ENCODE peak calls at places on chromosomes 7 and 10, in seven cellular contexts. One of them, this sample, is unnamed.

GRCh38 chr7:18352339-18353255 is 143.0 kb upstream of the HDAC9 start:
- DNase-seq in lower leg skin: no peak
- DNase-seq in NCI-H1092 treated with DMSO at 0.1 percent for 48 hours: peak
- DNase-seq in DMS79 treated with DMSO at 0.1 percent for 48 hours: peak
- DNase-seq in cardiac muscle cell: peak
- DNase-seq in HFF-Myc: peak
- DNase-seq in astrocyte of the hippocampus: peak
- DNase-seq in this sample: no peak

GRCh38 chr10:66836057-66836456 is 89.8 kb upstream of the LRRTM3 start:
- DNase-seq in lower leg skin: no peak
- DNase-seq in NCI-H1092 treated with DMSO at 0.1 percent for 48 hours: no peak
- DNase-seq in DMS79 treated with DMSO at 0.1 percent for 48 hours: no peak
- DNase-seq in cardiac muscle cell: peak
- DNase-seq in HFF-Myc: peak
- DNase-seq in astrocyte of the hippocampus: peak
- DNase-seq in this sample: no peak

GRCh38 chr7:117630907-117631564 is 151.2 kb downstream of the CFTR start:
- DNase-seq in lower leg skin: no peak
- DNase-seq in NCI-H1092 treated with DMSO at 0.1 percent for 48 hours: no peak
- DNase-seq in DMS79 treated with DMSO at 0.1 percent for 48 hours: no peak
- DNase-seq in cardiac muscle cell: no peak
- DNase-seq in HFF-Myc: no peak
- DNase-seq in astrocyte of the hippocampus: no peak
- DNase-seq in this sample: no peak

GRCh38 chr7:109092268-109092667 is 522.6 kb downstream of the DNAJB9 start:
- DNase-seq in lower leg skin: no peak
- DNase-seq in NCI-H1092 treated with DMSO at 0.1 percent for 48 hours: no peak
- DNase-seq in DMS79 treated with DMSO at 0.1 percent for 48 hours: no peak
- DNase-seq in cardiac muscle cell: no peak
- DNase-seq in HFF-Myc: no peak
- DNase-seq in astrocyte of the hippocampus: no peak
- DNase-seq in this sample: no peak

GRCh38 chr10:63314020-63314419 is 151.8 kb downstream of the JMJD1C start:
- DNase-seq in lower leg skin: no peak
- DNase-seq in NCI-H1092 treated with DMSO at 0.1 percent for 48 hours: no peak
- DNase-seq in DMS79 treated with DMSO at 0.1 percent for 48 hours: no peak
- DNase-seq in cardiac muscle cell: no peak
- DNase-seq in HFF-Myc: no peak
- DNase-seq in astrocyte of the hippocampus: no peak
- DNase-seq in this sample: no peak

GRCh38 chr10:131784363-131785120 is 116.3 kb upstream of the PPP2R2D start:
- DNase-seq in lower leg skin: peak
- DNase-seq in NCI-H1092 treated with DMSO at 0.1 percent for 48 hours: no peak
- DNase-seq in DMS79 treated with DMSO at 0.1 percent for 48 hours: no peak
- DNase-seq in cardiac muscle cell: no peak
- DNase-seq in HFF-Myc: no peak
- DNase-seq in astrocyte of the hippocampus: no peak
- DNase-seq in this sample: no peak

GRCh38 chr7:134316539-134317344 is at the start of gene SLC35B4:
- DNase-seq in lower leg skin: peak
- DNase-seq in NCI-H1092 treated with DMSO at 0.1 percent for 48 hours: peak
- DNase-seq in DMS79 treated with DMSO at 0.1 percent for 48 hours: peak
- DNase-seq in cardiac muscle cell: peak
- DNase-seq in HFF-Myc: peak
- DNase-seq in astrocyte of the hippocampus: peak
- DNase-seq in this sample: peak

GRCh38 chr7:25950488-25951413 is 201.2 kb upstream of the NFE2L3 start:
- DNase-seq in lower leg skin: peak
- DNase-seq in NCI-H1092 treated with DMSO at 0.1 percent for 48 hours: peak
- DNase-seq in DMS79 treated with DMSO at 0.1 percent for 48 hours: peak
- DNase-seq in cardiac muscle cell: peak
- DNase-seq in HFF-Myc: no peak
- DNase-seq in astrocyte of the hippocampus: peak
- DNase-seq in this sample: peak

GRCh38 chr7:149075286-149075685 is 15.2 kb downstream of the ZNF786 start:
- DNase-seq in lower leg skin: no peak
- DNase-seq in NCI-H1092 treated with DMSO at 0.1 percent for 48 hours: no peak
- DNase-seq in DMS79 treated with DMSO at 0.1 percent for 48 hours: no peak
- DNase-seq in cardiac muscle cell: no peak
- DNase-seq in HFF-Myc: no peak
- DNase-seq in astrocyte of the hippocampus: no peak
- DNase-seq in this sample: no peak

GRCh38 chr10:8156918-8157317 is 102.4 kb downstream of the GATA3 start:
- DNase-seq in lower leg skin: no peak
- DNase-seq in NCI-H1092 treated with DMSO at 0.1 percent for 48 hours: no peak
- DNase-seq in DMS79 treated with DMSO at 0.1 percent for 48 hours: no peak
- DNase-seq in cardiac muscle cell: no peak
- DNase-seq in HFF-Myc: no peak
- DNase-seq in astrocyte of the hippocampus: no peak
- DNase-seq in this sample: no peak

GRCh38 chr10:133141963-133142350 is 18.1 kb upstream of the KNDC1 start:
- DNase-seq in lower leg skin: no peak
- DNase-seq in NCI-H1092 treated with DMSO at 0.1 percent for 48 hours: no peak
- DNase-seq in DMS79 treated with DMSO at 0.1 percent for 48 hours: no peak
- DNase-seq in cardiac muscle cell: no peak
- DNase-seq in HFF-Myc: no peak
- DNase-seq in astrocyte of the hippocampus: no peak
- DNase-seq in this sample: no peak

GRCh38 chr10:90051053-90051452 is 349.7 kb downstream of the KIF20B start:
- DNase-seq in lower leg skin: no peak
- DNase-seq in NCI-H1092 treated with DMSO at 0.1 percent for 48 hours: peak
- DNase-seq in DMS79 treated with DMSO at 0.1 percent for 48 hours: peak
- DNase-seq in cardiac muscle cell: no peak
- DNase-seq in HFF-Myc: no peak
- DNase-seq in astrocyte of the hippocampus: no peak
- DNase-seq in this sample: no peak

GRCh38 chr7:32072397-32072796 is 2.2 kb upstream of the PDE1C start:
- DNase-seq in lower leg skin: no peak
- DNase-seq in NCI-H1092 treated with DMSO at 0.1 percent for 48 hours: no peak
- DNase-seq in DMS79 treated with DMSO at 0.1 percent for 48 hours: no peak
- DNase-seq in cardiac muscle cell: no peak
- DNase-seq in HFF-Myc: no peak
- DNase-seq in astrocyte of the hippocampus: no peak
- DNase-seq in this sample: no peak

GRCh38 chr7:75762350-75762917 is 9.6 kb downstream of the CCL26 start:
- DNase-seq in lower leg skin: no peak
- DNase-seq in NCI-H1092 treated with DMSO at 0.1 percent for 48 hours: peak
- DNase-seq in DMS79 treated with DMSO at 0.1 percent for 48 hours: peak
- DNase-seq in cardiac muscle cell: peak
- DNase-seq in HFF-Myc: no peak
- DNase-seq in astrocyte of the hippocampus: peak
- DNase-seq in this sample: peak

GRCh38 chr7:20197837-20198236 is 19.3 kb downstream of the MACC1 start:
- DNase-seq in lower leg skin: no peak
- DNase-seq in NCI-H1092 treated with DMSO at 0.1 percent for 48 hours: peak
- DNase-seq in DMS79 treated with DMSO at 0.1 percent for 48 hours: no peak
- DNase-seq in cardiac muscle cell: no peak
- DNase-seq in HFF-Myc: no peak
- DNase-seq in astrocyte of the hippocampus: no peak
- DNase-seq in this sample: no peak

GRCh38 chr10:5500910-5501309 is 1.5 kb upstream of the CALML5 start:
- DNase-seq in lower leg skin: no peak
- DNase-seq in NCI-H1092 treated with DMSO at 0.1 percent for 48 hours: no peak
- DNase-seq in DMS79 treated with DMSO at 0.1 percent for 48 hours: no peak
- DNase-seq in cardiac muscle cell: no peak
- DNase-seq in HFF-Myc: no peak
- DNase-seq in astrocyte of the hippocampus: no peak
- DNase-seq in this sample: no peak

GRCh38 chr10:101336382-101336781 is 17.6 kb upstream of the BTRC start:
- DNase-seq in lower leg skin: no peak
- DNase-seq in NCI-H1092 treated with DMSO at 0.1 percent for 48 hours: no peak
- DNase-seq in DMS79 treated with DMSO at 0.1 percent for 48 hours: no peak
- DNase-seq in cardiac muscle cell: no peak
- DNase-seq in HFF-Myc: no peak
- DNase-seq in astrocyte of the hippocampus: no peak
- DNase-seq in this sample: no peak

GRCh38 chr7:42194218-42194617 is 42.8 kb downstream of the GLI3 start:
- DNase-seq in lower leg skin: no peak
- DNase-seq in NCI-H1092 treated with DMSO at 0.1 percent for 48 hours: no peak
- DNase-seq in DMS79 treated with DMSO at 0.1 percent for 48 hours: no peak
- DNase-seq in cardiac muscle cell: peak
- DNase-seq in HFF-Myc: no peak
- DNase-seq in astrocyte of the hippocampus: no peak
- DNase-seq in this sample: no peak

GRCh38 chr7:101728888-101729883 is 88.2 kb upstream of the CUX1 start:
- DNase-seq in lower leg skin: no peak
- DNase-seq in NCI-H1092 treated with DMSO at 0.1 percent for 48 hours: no peak
- DNase-seq in DMS79 treated with DMSO at 0.1 percent for 48 hours: no peak
- DNase-seq in cardiac muscle cell: peak
- DNase-seq in HFF-Myc: no peak
- DNase-seq in astrocyte of the hippocampus: peak
- DNase-seq in this sample: no peak

GRCh38 chr10:43114743-43115611 is 23.3 kb upstream of the CSGALNACT2 start:
- DNase-seq in lower leg skin: no peak
- DNase-seq in NCI-H1092 treated with DMSO at 0.1 percent for 48 hours: no peak
- DNase-seq in DMS79 treated with DMSO at 0.1 percent for 48 hours: no peak
- DNase-seq in cardiac muscle cell: peak
- DNase-seq in HFF-Myc: no peak
- DNase-seq in astrocyte of the hippocampus: no peak
- DNase-seq in this sample: no peak

GRCh38 chr10:11345224-11346054 is 266.0 kb downstream of the USP6NL start:
- DNase-seq in lower leg skin: no peak
- DNase-seq in NCI-H1092 treated with DMSO at 0.1 percent for 48 hours: no peak
- DNase-seq in DMS79 treated with DMSO at 0.1 percent for 48 hours: peak
- DNase-seq in cardiac muscle cell: peak
- DNase-seq in HFF-Myc: no peak
- DNase-seq in astrocyte of the hippocampus: peak
- DNase-seq in this sample: no peak

GRCh38 chr7:111834367-111834766 is 272.1 kb upstream of the IMMP2L start:
- DNase-seq in lower leg skin: no peak
- DNase-seq in NCI-H1092 treated with DMSO at 0.1 percent for 48 hours: no peak
- DNase-seq in DMS79 treated with DMSO at 0.1 percent for 48 hours: no peak
- DNase-seq in cardiac muscle cell: no peak
- DNase-seq in HFF-Myc: no peak
- DNase-seq in astrocyte of the hippocampus: no peak
- DNase-seq in this sample: no peak

GRCh38 chr10:75402486-75403143 is 1.1 kb upstream of the ZNF503 start:
- DNase-seq in lower leg skin: peak
- DNase-seq in NCI-H1092 treated with DMSO at 0.1 percent for 48 hours: peak
- DNase-seq in DMS79 treated with DMSO at 0.1 percent for 48 hours: peak
- DNase-seq in cardiac muscle cell: no peak
- DNase-seq in HFF-Myc: no peak
- DNase-seq in astrocyte of the hippocampus: no peak
- DNase-seq in this sample: no peak

GRCh38 chr10:62813981-62814380 is 2.2 kb downstream of the EGR2 start:
- DNase-seq in lower leg skin: no peak
- DNase-seq in NCI-H1092 treated with DMSO at 0.1 percent for 48 hours: no peak
- DNase-seq in DMS79 treated with DMSO at 0.1 percent for 48 hours: no peak
- DNase-seq in cardiac muscle cell: no peak
- DNase-seq in HFF-Myc: no peak
- DNase-seq in astrocyte of the hippocampus: no peak
- DNase-seq in this sample: no peak

GRCh38 chr7:74105992-74106391 is 22.4 kb downstream of the LIMK1 start:
- DNase-seq in lower leg skin: no peak
- DNase-seq in NCI-H1092 treated with DMSO at 0.1 percent for 48 hours: no peak
- DNase-seq in DMS79 treated with DMSO at 0.1 percent for 48 hours: no peak
- DNase-seq in cardiac muscle cell: no peak
- DNase-seq in HFF-Myc: no peak
- DNase-seq in astrocyte of the hippocampus: no peak
- DNase-seq in this sample: no peak